ENCODE peak calls at places on chromosome 19, in nine cellular contexts. U is neuronal stem cell, H is psoas muscle, W is thoracic aorta, X is lower lobe of right lung, B is mesendoderm, P is cardiac muscle cell, S is body of pancreas, F is stomach. M is an unnamed sample.

GRCh38 chr19:38543807-38544568 is 73.8 kb downstream of the MAP4K1 start:
- DNase-seq in U (no peak), H (peak; percentile 85), W (peak; percentile 27), X (peak; percentile 76), B (peak; percentile 76), P (peak; percentile 84), S (peak; percentile 50), F (peak; percentile 39), M (peak; percentile 74)

GRCh38 chr19:40947114-40947513 is 44.0 kb upstream of the CYP2B6 start:
- DNase-seq in U (no peak), H (no peak), W (no peak), X (no peak), B (no peak), P (no peak), S (no peak), F (no peak), M (no peak)

GRCh38 chr19:16374436-16374835 is 49.8 kb downstream of the KLF2 start:
- DNase-seq in U (no peak), H (no peak), W (no peak), X (peak; percentile 36), B (no peak), P (no peak), S (no peak), F (no peak), M (no peak)

GRCh38 chr19:40337594-40337993 is 10.6 kb downstream of the C19orf47 start:
- DNase-seq in U (no peak), H (no peak), W (no peak), X (no peak), B (no peak), P (no peak), S (no peak), F (no peak), M (no peak)

GRCh38 chr19:12770922-12771321 is 4.4 kb downstream of the HOOK2 start:
- DNase-seq in U (no peak), H (no peak), W (no peak), X (no peak), B (no peak), P (no peak), S (no peak), F (no peak), M (no peak)

GRCh38 chr19:58577581-58578429 is 4.7 kb upstream of the MZF1 start:
- DNase-seq in U (no peak), H (no peak), W (no peak), X (no peak), B (no peak), P (no peak), S (no peak), F (no peak), M (no peak)

GRCh38 chr19:7665076-7665475 is 3.8 kb upstream of the RETN start:
- DNase-seq in U (no peak), H (no peak), W (no peak), X (no peak), B (no peak), P (peak; percentile 88), S (no peak), F (no peak), M (no peak)

GRCh38 chr19:49949735-49950589 is 11.0 kb downstream of the SIGLEC11 start:
- DNase-seq in U (no peak), H (no peak), W (no peak), X (peak; percentile 14), B (no peak), P (no peak), S (no peak), F (no peak), M (no peak)

GRCh38 chr19:7471696-7472620 is 16.9 kb downstream of the PEX11G start:
- DNase-seq in U (no peak), H (no peak), W (no peak), X (no peak), B (no peak), P (no peak), S (no peak), F (no peak), M (no peak)

GRCh38 chr19:55581828-55582223 is 1.2 kb upstream of the ZNF579 start:
- DNase-seq in U (no peak), H (no peak), W (no peak), X (no peak), B (peak; percentile 23), P (no peak), S (no peak), F (no peak), M (no peak)

GRCh38 chr19:50333235-50333736 is 4.1 kb upstream of the KCNC3 start:
- DNase-seq in U (peak; percentile 94), H (peak; percentile 86), W (peak; percentile 56), X (peak; percentile 98), B (peak; percentile 97), P (peak; percentile 92), S (peak; percentile 90), F (peak; percentile 89), M (peak; percentile 93)

GRCh38 chr19:47230122-47230920 is 678 bp downstream of the BBC3 start:
- DNase-seq in U (no peak), H (peak; percentile 77), W (no peak), X (peak; percentile 84), B (peak; percentile 42), P (peak; percentile 51), S (peak; percentile 73), F (peak; percentile 74), M (peak; percentile 72)

GRCh38 chr19:43495082-43495481 is 9.5 kb downstream of the PHLDB3 start:
- DNase-seq in U (no peak), H (no peak), W (no peak), X (no peak), B (no peak), P (no peak), S (no peak), F (no peak), M (no peak)

DNA sequence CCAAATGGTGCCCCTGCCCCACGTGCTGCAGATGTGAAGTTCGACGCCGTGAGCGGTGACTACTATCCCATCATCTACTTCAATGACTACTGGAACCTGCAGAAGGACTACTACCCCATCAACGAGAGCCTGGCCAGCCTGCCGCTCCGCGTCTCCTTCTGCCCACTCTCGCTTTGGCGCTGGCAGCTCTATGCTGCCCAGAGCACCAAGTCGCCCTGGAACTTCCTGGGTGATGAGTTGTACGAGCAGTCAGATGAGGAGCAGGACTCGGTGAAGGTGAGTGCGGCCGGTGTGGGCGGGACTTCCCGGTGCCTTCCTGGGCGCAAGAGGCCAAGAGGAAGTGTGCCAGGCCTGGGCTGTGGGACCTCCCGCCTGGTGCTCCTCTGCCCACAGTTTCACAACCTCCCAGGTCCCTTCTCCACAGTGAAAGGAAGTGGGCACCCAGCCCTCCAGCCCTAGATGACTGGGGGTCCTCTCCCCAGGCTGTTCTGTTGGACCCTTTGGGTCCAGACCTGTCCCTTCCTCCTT is 14.1 kb upstream of the RELB start:
- DNase-seq in U (no peak), H (no peak), W (no peak), X (no peak), B (no peak), P (no peak), S (no peak), F (no peak), M (no peak)
- H3K36me3 ChIP-seq in U (peaks cover 88% of the 10 kb centered on the region), H (peaks cover 85% of the 10 kb centered on the region), W (peaks cover 52% of the 10 kb centered on the region), X (peaks cover 96% of the 10 kb centered on the region), B (no peaks in the 10 kb centered on the region), P (peaks cover 23% of the 10 kb centered on the region), S (no peaks in the 10 kb centered on the region), F (peaks cover 100% of the 10 kb centered on the region), M (no peaks in the 10 kb centered on the region)

DNA sequence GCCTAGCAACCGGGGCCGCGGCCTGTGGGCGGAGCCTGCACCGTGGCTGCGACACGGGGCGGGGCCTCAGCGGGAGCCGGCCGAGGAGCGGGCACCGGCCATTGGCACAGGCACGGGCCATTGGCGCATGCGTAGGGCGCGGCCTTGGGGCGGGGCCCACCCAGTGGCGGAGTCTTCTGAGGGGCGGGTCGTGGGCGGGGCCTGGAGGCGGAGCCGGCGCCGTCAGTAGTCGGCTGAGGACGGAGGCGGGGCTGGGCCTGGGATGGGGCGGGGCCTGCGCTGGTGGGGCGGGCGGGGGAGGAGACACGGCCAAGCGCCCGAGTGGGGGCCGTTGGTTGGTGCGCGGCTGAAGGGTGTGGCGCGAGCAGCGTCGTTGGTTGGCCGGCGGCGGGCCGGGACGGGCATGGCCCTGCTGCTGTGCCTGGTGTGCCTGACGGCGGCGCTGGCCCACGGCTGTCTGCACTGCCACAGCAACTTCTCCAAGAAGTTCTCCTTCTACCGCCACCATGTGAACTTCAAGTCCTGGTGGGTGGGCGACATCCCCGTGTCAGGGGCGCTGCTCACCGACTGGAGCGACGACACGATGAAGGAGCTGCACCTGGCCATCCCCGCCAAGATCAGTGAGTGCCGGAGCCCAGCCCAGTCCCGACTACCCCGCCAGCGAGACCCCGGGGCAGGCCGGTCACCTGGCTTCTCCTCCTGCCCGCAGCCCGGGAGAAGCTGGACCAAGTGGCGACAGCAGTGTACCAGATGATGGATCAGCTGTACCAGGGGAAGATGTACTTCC is at the start of gene IZUMO4:
- DNase-seq in U (peak; percentile 99), H (peak; percentile 99), W (peak; percentile 95), X (peak; percentile 99), B (peak; percentile 97), P (peak; percentile 99), S (peak; percentile 100), F (peak; percentile 100), M (peak; percentile 99)
- H3K36me3 ChIP-seq in U (peaks cover 46% of the 10 kb centered on the region), H (peaks cover 34% of the 10 kb centered on the region), W (peaks cover 22% of the 10 kb centered on the region), X (peaks cover 38% of the 10 kb centered on the region), B (peaks cover 6% of the 10 kb centered on the region), P (peaks cover 2% of the 10 kb centered on the region), S (peaks cover 5% of the 10 kb centered on the region), F (peaks cover 38% of the 10 kb centered on the region), M (no peaks in the 10 kb centered on the region)

DNA sequence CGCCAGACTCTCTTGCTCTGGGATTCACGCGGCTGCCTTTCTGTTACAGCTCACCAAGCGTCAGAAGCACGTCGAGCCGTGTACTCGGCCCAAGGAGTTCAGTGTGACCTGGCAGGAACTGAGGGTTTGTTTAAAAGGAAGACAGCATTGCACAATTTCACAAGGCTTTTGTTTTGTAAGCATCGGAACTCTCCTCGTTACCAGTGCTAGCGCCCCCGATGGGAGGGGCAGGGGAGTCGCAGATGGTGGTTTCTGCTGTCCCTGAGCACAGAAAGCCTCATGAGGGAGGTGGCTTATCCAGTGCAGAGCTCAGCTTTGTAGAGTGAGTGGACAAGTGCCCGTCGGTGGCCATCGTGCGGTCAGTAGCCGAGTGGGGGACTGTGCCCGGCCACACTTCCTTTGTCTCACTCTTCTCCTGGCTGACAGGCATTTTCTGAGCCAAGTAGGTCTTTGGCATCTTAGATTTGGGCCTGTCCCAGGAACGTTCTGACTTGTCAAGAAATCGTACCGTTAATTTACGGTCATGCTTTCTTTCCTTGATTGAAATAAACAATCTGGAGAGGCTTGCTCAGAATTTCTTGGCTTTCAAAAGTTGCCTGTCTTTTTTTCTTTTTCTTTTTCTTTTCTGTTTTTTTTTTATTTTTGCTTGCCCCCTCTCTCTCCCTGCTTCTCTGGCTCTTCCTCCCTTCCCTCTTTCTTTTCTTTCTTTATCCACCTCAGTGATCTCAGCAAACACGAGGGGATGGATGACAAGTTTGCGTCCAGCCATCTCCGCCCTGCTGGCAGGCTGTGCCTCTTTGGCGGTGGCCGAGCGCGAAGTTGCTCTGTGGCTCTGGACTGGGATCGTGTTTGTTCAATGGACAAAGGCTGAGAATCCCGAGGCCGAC is 7.7 kb downstream of the KDM4B start:
- DNase-seq in U (no peak), H (peak; percentile 83), W (peak; percentile 59), X (peak; percentile 88), B (peak; percentile 82), P (peak; percentile 99), S (no peak), F (peak; percentile 53), M (peak; percentile 88)
- H3K36me3 ChIP-seq in U (peaks cover 24% of the 10 kb centered on the region), H (no peaks in the 10 kb centered on the region), W (no peaks in the 10 kb centered on the region), X (no peaks in the 10 kb centered on the region), B (no peaks in the 10 kb centered on the region), P (no peaks in the 10 kb centered on the region), S (no peaks in the 10 kb centered on the region), F (peaks cover 5% of the 10 kb centered on the region), M (no peaks in the 10 kb centered on the region)

DNA sequence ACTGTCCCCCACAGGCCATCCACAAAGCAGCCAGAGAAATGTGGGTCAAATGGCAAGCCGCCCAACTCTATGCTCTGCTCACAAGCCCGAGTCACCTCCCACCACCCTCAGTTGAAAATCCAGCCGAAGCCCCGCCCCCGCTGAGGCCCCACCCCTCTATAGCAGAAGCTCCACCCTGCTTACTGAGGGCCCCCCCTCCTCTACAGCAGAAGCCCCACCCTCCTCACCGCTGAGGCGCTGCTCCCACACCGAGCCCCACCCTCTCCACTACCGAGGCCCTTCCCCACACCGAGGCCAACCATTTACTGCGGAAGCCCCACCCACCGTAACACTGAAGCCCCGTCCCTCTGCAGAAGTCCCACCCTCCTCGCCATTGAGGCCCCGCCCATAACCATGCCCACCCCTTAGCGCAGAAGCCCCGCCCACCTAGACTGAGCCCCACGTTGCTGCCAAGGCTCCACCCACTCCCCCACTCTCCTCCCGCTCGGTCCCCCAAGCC is 8.8 kb upstream of the MYDGF start:
- DNase-seq in U (no peak), H (peak; percentile 30), W (no peak), X (no peak), B (peak; percentile 94), P (no peak), S (no peak), F (no peak), M (peak; percentile 69)
- H3K36me3 ChIP-seq in U (peaks cover 54% of the 10 kb centered on the region), H (peaks cover 83% of the 10 kb centered on the region), W (peaks cover 41% of the 10 kb centered on the region), X (peaks cover 91% of the 10 kb centered on the region), B (no peaks in the 10 kb centered on the region), P (no peaks in the 10 kb centered on the region), S (no peaks in the 10 kb centered on the region), F (peaks cover 91% of the 10 kb centered on the region), M (no peaks in the 10 kb centered on the region)